ENCODE peak calls at places on chromosomes 7 and 10, in five cellular contexts. Q is PC-3, I is PC-9, K is fibroblast of lung, Z is endothelial cell of umbilical vein. B is an unnamed sample.

GRCh38 chr7:92797693-92798092 is 38.7 kb downstream of the CDK6 start:
- DNase-seq in I (no peak), Z (no peak), Q (no peak), K (peak; percentile 44), B (peak; percentile 69)

GRCh38 chr7:116525298-116525912 is 569 bp downstream of the CAV1 start:
- DNase-seq in K (no peak), Q (peak; percentile 44), I (no peak), Z (peak; percentile 35), B (peak; percentile 37)

GRCh38 chr10:102408728-102409603 is 9.6 kb downstream of the PSD start:
- DNase-seq in Q (no peak), K (peak; percentile 60), I (no peak), Z (no peak), B (no peak)

GRCh38 chr10:81950358-81950757 is 75.4 kb downstream of the NRG3 start:
- DNase-seq in Z (no peak), Q (no peak), K (no peak), I (no peak), B (no peak)

GRCh38 chr10:86968271-86968993 is at the start of gene ADIRF:
- DNase-seq in Q (peak; percentile 70), K (no peak), Z (peak; percentile 16), I (peak; percentile 58), B (peak; percentile 86)

GRCh38 chr10:80453715-80454525 is at the start of gene TSPAN14:
- DNase-seq in I (peak; percentile 64), Q (no peak), K (peak; percentile 82), Z (peak; percentile 83), B (peak; percentile 78)

GRCh38 chr10:34407227-34407626 is 407.9 kb downstream of the PARD3 start:
- DNase-seq in I (no peak), Z (peak; percentile 70), K (peak; percentile 68), Q (no peak), B (no peak)

GRCh38 chr7:131040467-131040932 is 287.2 kb upstream of the MKLN1 start:
- DNase-seq in I (peak; percentile 77), Q (peak; percentile 79), Z (peak; percentile 82), K (peak; percentile 59), B (peak; percentile 48)

GRCh38 chr7:41900532-41900931 is 197.6 kb upstream of the INHBA start:
- DNase-seq in K (no peak), Z (no peak), I (peak; percentile 25), Q (peak; percentile 46), B (no peak)

GRCh38 chr7:130430841-130431713 is 9.7 kb downstream of the CEP41 start:
- DNase-seq in K (peak; percentile 86), Q (no peak), Z (peak; percentile 77), I (no peak), B (peak; percentile 14)

GRCh38 chr10:31011017-31011659 is 20.5 kb downstream of the ZNF438 start:
- DNase-seq in K (no peak), Z (peak; percentile 77), I (no peak), Q (no peak), B (no peak)

GRCh38 chr10:17599089-17599488 is 18.1 kb downstream of the HACD1 start:
- DNase-seq in Q (peak; percentile 25), K (peak; percentile 42), I (no peak), Z (peak; percentile 63), B (no peak)

GRCh38 chr10:73850863-73851461 is 23.4 kb downstream of the CAMK2G start:
- DNase-seq in K (peak; percentile 67), Z (no peak), Q (no peak), I (no peak), B (no peak)

GRCh38 chr7:141333459-141333858 is 217.8 kb upstream of the AGK start:
- DNase-seq in Q (no peak), Z (no peak), K (no peak), I (no peak), B (no peak)

GRCh38 chr7:105639677-105640493 is 58.6 kb upstream of the EFCAB10 start:
- DNase-seq in Z (no peak), K (no peak), I (no peak), Q (no peak), B (no peak)

GRCh38 chr10:114779803-114780609 is 41.6 kb upstream of the FHIP2A start:
- DNase-seq in Z (peak; percentile 97), Q (peak; percentile 91), I (peak; percentile 81), K (peak; percentile 91), B (peak; percentile 83)

GRCh38 chr7:150781961-150782360 is 18.2 kb downstream of the TMEM176B start:
- DNase-seq in Q (no peak), I (no peak), Z (no peak), K (no peak), B (no peak)

GRCh38 chr10:67277402-67277801 is 351.6 kb downstream of the LRRTM3 start:
- DNase-seq in K (no peak), Q (no peak), Z (no peak), I (no peak), B (no peak)

GRCh38 chr10:72019085-72019876 is 55.1 kb downstream of the CHST3 start:
- DNase-seq in K (no peak), Q (no peak), I (no peak), Z (no peak), B (no peak)

GRCh38 chr10:13961096-13961495 is 369.6 kb downstream of the FRMD4A start:
- DNase-seq in I (no peak), K (peak; percentile 99), Z (peak; percentile 47), Q (no peak), B (peak; percentile 54)

GRCh38 chr7:107890493-107890961 is 456 bp upstream of the DLD start:
- DNase-seq in K (no peak), I (no peak), Q (peak; percentile 5), Z (no peak), B (no peak)

GRCh38 chr10:133104972-133105495 is 17.3 kb downstream of the ADGRA1 start:
- DNase-seq in Q (no peak), I (no peak), Z (no peak), K (no peak), B (no peak)

GRCh38 chr7:152760384-152761115 is 998 bp downstream of the ACTR3B start:
- DNase-seq in K (no peak), I (no peak), Q (peak; percentile 2), Z (peak; percentile 43), B (no peak)

GRCh38 chr10:69553328-69553727 is 19.9 kb downstream of the NEUROG3 start:
- DNase-seq in Q (no peak), K (no peak), I (peak; percentile 11), Z (no peak), B (no peak)

DNA sequence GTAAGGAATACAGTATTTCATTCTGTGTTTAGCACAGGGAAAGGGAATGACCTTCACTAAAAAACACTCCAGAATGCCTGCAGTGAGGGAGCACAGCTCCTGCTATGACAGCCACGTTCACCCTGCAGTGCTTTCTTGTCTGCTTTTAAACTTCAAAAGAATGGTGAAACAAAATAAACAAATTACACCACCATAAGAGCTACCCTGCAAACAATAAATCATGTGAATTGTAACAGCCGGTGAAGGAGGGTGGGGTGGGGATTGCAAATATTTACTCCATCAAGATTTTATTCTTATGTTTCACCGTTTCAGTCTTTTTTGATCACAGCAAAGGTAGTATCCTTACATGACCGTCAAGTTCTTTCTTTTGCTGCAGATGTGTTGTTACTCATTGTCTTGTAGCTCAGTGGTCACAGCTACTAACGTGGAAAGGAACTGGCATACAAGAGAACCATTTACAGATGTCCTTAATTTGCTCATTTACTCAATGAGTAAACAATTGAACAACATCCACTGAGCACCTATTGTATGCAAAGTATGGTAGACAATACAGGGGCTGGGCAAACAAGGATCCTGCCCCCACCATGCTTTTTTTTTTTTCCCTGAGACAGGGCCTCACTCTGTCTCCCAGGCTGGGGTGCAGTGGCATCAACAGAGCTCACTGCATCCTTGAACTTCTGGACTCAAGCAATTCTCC is 4.1 kb upstream of the CHN2 start:
- DNase-seq in Q (peak; percentile 63), Z (no peak), K (no peak), I (peak; percentile 89), B (no peak)
- H3K4me2 ChIP-seq in Q (peak overlapping the region; percentile 77), Z (no peak overlapping the region), K (no peak overlapping the region), I (peak overlapping the region; percentile 53), B (no peak overlapping the region)

GRCh38 chr7:27183682-27184341 is 1.2 kb downstream of the HOXA11 start:
- DNase-seq in K (no peak), I (no peak), Z (peak; percentile 56), Q (no peak), B (no peak)
- TF ChIP-seq EZH2 in K (peak; percentile 70), I (no peak), Z (no peak), Q (no peak), B (no peak)

GRCh38 chr10:3215336-3215860 is 42.8 kb upstream of the PITRM1 start:
- DNase-seq in K (no peak), I (no peak), Q (no peak), Z (no peak), B (no peak)

GRCh38 chr10:3217853-3218252 is 45.3 kb upstream of the PITRM1 start:
- DNase-seq in Q (no peak), K (no peak), I (no peak), Z (no peak), B (no peak)

GRCh38 chr10:3220853-3221252 is 48.3 kb upstream of the PITRM1 start:
- DNase-seq in K (peak; percentile 67), Q (peak; percentile 53), Z (no peak), I (no peak), B (peak; percentile 23)

GRCh38 chr10:3213758-3214545 is 41.4 kb upstream of the PITRM1 start:
- DNase-seq in Z (no peak), K (no peak), Q (no peak), I (no peak), B (no peak)

DNA sequence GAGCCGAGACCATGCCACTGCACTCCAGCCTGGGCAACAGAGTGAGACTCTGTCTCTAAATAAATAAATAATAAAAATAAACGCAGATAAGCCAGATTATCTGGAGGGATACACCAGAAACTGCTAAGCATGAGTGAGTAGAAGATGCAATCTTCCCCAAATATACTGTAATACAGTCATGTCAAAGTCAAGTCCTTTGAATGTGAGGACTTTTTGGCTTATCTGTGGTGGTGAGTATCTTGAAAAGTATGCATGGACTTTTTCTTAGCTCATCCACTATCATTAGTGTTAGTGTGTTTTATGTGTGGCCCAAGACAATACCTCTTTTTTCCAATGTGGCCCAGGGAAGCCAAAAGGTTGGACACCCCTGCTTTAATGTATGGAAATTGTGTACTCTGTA is 44.7 kb upstream of the PITRM1 start:
- DNase-seq in K (peak; percentile 90), Z (no peak), I (no peak), Q (peak; percentile 7), B (peak; percentile 43)
- H3K27ac ChIP-seq in K (no peak overlapping the region), Z (no peak overlapping the region), I (no peak overlapping the region), Q (no peak overlapping the region), B (no peak overlapping the region)

GRCh38 chr10:101013365-101013825 is 13.8 kb downstream of the LZTS2 start:
- DNase-seq in I (no peak), Q (no peak), Z (no peak), K (no peak), B (peak; percentile 73)
- H3K4me2 ChIP-seq in I (peak overlapping the region; percentile 6), Q (peak overlapping the region; percentile 33), Z (peak overlapping the region; percentile 13), K (no peak overlapping the region), B (peak overlapping the region; percentile 50)

GRCh38 chr10:27504007-27504890 is at the start of gene RAB18:
- DNase-seq in K (peak; percentile 98), Q (peak; percentile 96), I (peak; percentile 80), Z (peak; percentile 99), B (peak; percentile 97)
- TF ChIP-seq EZH2 in K (no peak), Q (no peak), I (no peak), Z (no peak), B (no peak)

B was measured in mammary epithelial cell.